ENCODE peak calls at places on chromosomes 5 and 9, in five cellular contexts. One of them, this sample, is unnamed.
A peak's percentile ranks its signal among the peaks of the same experiment; 100 is the strongest.

GRCh38 chr9:137550958-137551655 is 572 bp upstream of the MRPL41 start:
- DNase-seq in GM12865: no peak
- DNase-seq in esophagus squamous epithelium: no peak
- DNase-seq in AG10803: peak; percentile 48
- DNase-seq in mesendoderm: peak; percentile 94
- DNase-seq in this sample: peak; percentile 36

GRCh38 chr9:134360897-134361296 is 34.6 kb downstream of the RXRA start:
- DNase-seq in GM12865: no peak
- DNase-seq in esophagus squamous epithelium: no peak
- DNase-seq in AG10803: peak; percentile 47
- DNase-seq in mesendoderm: no peak
- DNase-seq in this sample: peak; percentile 91

GRCh38 chr5:110342683-110343082 is 383.8 kb downstream of the TMEM232 start:
- DNase-seq in GM12865: no peak
- DNase-seq in esophagus squamous epithelium: no peak
- DNase-seq in AG10803: no peak
- DNase-seq in mesendoderm: no peak
- DNase-seq in this sample: no peak

GRCh38 chr5:177388521-177389052 is 4.4 kb downstream of the SLC34A1 start:
- DNase-seq in GM12865: peak; percentile 59
- DNase-seq in esophagus squamous epithelium: no peak
- DNase-seq in AG10803: no peak
- DNase-seq in mesendoderm: no peak
- DNase-seq in this sample: no peak

GRCh38 chr5:41871866-41872265 is 1.6 kb upstream of the OXCT1 start:
- DNase-seq in GM12865: no peak
- DNase-seq in esophagus squamous epithelium: no peak
- DNase-seq in AG10803: peak; percentile 28
- DNase-seq in mesendoderm: no peak
- DNase-seq in this sample: peak; percentile 64

GRCh38 chr5:36152324-36153298 is 700 bp downstream of the SKP2 start:
- DNase-seq in GM12865: peak; percentile 10
- DNase-seq in esophagus squamous epithelium: no peak
- DNase-seq in AG10803: peak; percentile 52
- DNase-seq in mesendoderm: peak; percentile 46
- DNase-seq in this sample: no peak

GRCh38 chr9:87137718-87138117 is 190.4 kb upstream of the GAS1 start:
- DNase-seq in GM12865: no peak
- DNase-seq in esophagus squamous epithelium: no peak
- DNase-seq in AG10803: no peak
- DNase-seq in mesendoderm: no peak
- DNase-seq in this sample: no peak

GRCh38 chr9:77435688-77436087 is 212.4 kb downstream of the GNA14 start:
- DNase-seq in GM12865: no peak
- DNase-seq in esophagus squamous epithelium: no peak
- DNase-seq in AG10803: peak; percentile 35
- DNase-seq in mesendoderm: peak; percentile 66
- DNase-seq in this sample: no peak

GRCh38 chr9:130199605-130200004 is 27.4 kb downstream of the NCS1 start:
- DNase-seq in GM12865: no peak
- DNase-seq in esophagus squamous epithelium: no peak
- DNase-seq in AG10803: peak; percentile 79
- DNase-seq in mesendoderm: no peak
- DNase-seq in this sample: peak; percentile 74

GRCh38 chr5:18487928-18488480 is 853.7 kb downstream of the TAF11L14 start:
- DNase-seq in GM12865: no peak
- DNase-seq in esophagus squamous epithelium: no peak
- DNase-seq in AG10803: no peak
- DNase-seq in mesendoderm: no peak
- DNase-seq in this sample: no peak

GRCh38 chr5:122051569-122051968 is 26.5 kb downstream of the LOX start:
- DNase-seq in GM12865: no peak
- DNase-seq in esophagus squamous epithelium: no peak
- DNase-seq in AG10803: no peak
- DNase-seq in mesendoderm: no peak
- DNase-seq in this sample: no peak

GRCh38 chr9:125523681-125524080 is 183.3 kb downstream of the MAPKAP1 start:
- DNase-seq in GM12865: no peak
- DNase-seq in esophagus squamous epithelium: no peak
- DNase-seq in AG10803: no peak
- DNase-seq in mesendoderm: no peak
- DNase-seq in this sample: no peak

GRCh38 chr5:113166285-113166684 is 189.7 kb downstream of the DCP2 start:
- DNase-seq in GM12865: no peak
- DNase-seq in esophagus squamous epithelium: no peak
- DNase-seq in AG10803: peak; percentile 53
- DNase-seq in mesendoderm: no peak
- DNase-seq in this sample: no peak

GRCh38 chr5:42840279-42840678 is 28.6 kb upstream of the SELENOP start:
- DNase-seq in GM12865: no peak
- DNase-seq in esophagus squamous epithelium: no peak
- DNase-seq in AG10803: peak; percentile 95
- DNase-seq in mesendoderm: no peak
- DNase-seq in this sample: peak; percentile 53

GRCh38 chr9:133787749-133788015 is 49.5 kb upstream of the SARDH start:
- DNase-seq in GM12865: peak; percentile 87
- DNase-seq in esophagus squamous epithelium: no peak
- DNase-seq in AG10803: no peak
- DNase-seq in mesendoderm: peak; percentile 57
- DNase-seq in this sample: no peak

GRCh38 chr5:142819816-142820215 is 49.6 kb downstream of the ARHGAP26 start:
- DNase-seq in GM12865: no peak
- DNase-seq in esophagus squamous epithelium: no peak
- DNase-seq in AG10803: peak; percentile 25
- DNase-seq in mesendoderm: no peak
- DNase-seq in this sample: no peak

GRCh38 chr9:130570200-130570599 is 9.2 kb upstream of the FUBP3 start:
- DNase-seq in GM12865: no peak
- DNase-seq in esophagus squamous epithelium: no peak
- DNase-seq in AG10803: peak; percentile 16
- DNase-seq in mesendoderm: no peak
- DNase-seq in this sample: no peak

GRCh38 chr9:665296-665695 is 176.2 kb upstream of the DMRT1 start:
- DNase-seq in GM12865: no peak
- DNase-seq in esophagus squamous epithelium: no peak
- DNase-seq in AG10803: no peak
- DNase-seq in mesendoderm: no peak
- DNase-seq in this sample: no peak

GRCh38 chr5:125722550-125722949 is 700.7 kb upstream of the GRAMD2B start:
- DNase-seq in GM12865: no peak
- DNase-seq in esophagus squamous epithelium: no peak
- DNase-seq in AG10803: no peak
- DNase-seq in mesendoderm: no peak
- DNase-seq in this sample: no peak

GRCh38 chr9:134559013-134559412 is 82.6 kb upstream of the COL5A1 start:
- DNase-seq in GM12865: no peak
- DNase-seq in esophagus squamous epithelium: no peak
- DNase-seq in AG10803: no peak
- DNase-seq in mesendoderm: no peak
- DNase-seq in this sample: no peak

GRCh38 chr5:178641711-178642110 is 14.9 kb upstream of the CLK4 start:
- DNase-seq in GM12865: no peak
- DNase-seq in esophagus squamous epithelium: no peak
- DNase-seq in AG10803: no peak
- DNase-seq in mesendoderm: no peak
- DNase-seq in this sample: no peak

GRCh38 chr5:111075520-111075919 is 4.0 kb downstream of the TSLP start:
- DNase-seq in GM12865: no peak
- DNase-seq in esophagus squamous epithelium: no peak
- DNase-seq in AG10803: peak; percentile 94
- DNase-seq in mesendoderm: peak; percentile 11
- DNase-seq in this sample: no peak

GRCh38 chr5:168859471-168859870 is 280.3 kb upstream of the PANK3 start:
- DNase-seq in GM12865: no peak
- DNase-seq in esophagus squamous epithelium: no peak
- DNase-seq in AG10803: no peak
- DNase-seq in mesendoderm: no peak
- DNase-seq in this sample: no peak

GRCh38 chr5:161306354-161306990 is 240.1 kb downstream of the GABRB2 start:
- DNase-seq in GM12865: no peak
- DNase-seq in esophagus squamous epithelium: no peak
- DNase-seq in AG10803: no peak
- DNase-seq in mesendoderm: no peak
- DNase-seq in this sample: no peak

GRCh38 chr5:154393850-154394249 is 51.9 kb upstream of the SAP30L start:
- DNase-seq in GM12865: no peak
- DNase-seq in esophagus squamous epithelium: no peak
- DNase-seq in AG10803: no peak
- DNase-seq in mesendoderm: no peak
- DNase-seq in this sample: no peak

GRCh38 chr5:117893211-117893610 is 1095.1 kb downstream of the DTWD2 start:
- DNase-seq in GM12865: no peak
- DNase-seq in esophagus squamous epithelium: no peak
- DNase-seq in AG10803: no peak
- DNase-seq in mesendoderm: no peak
- DNase-seq in this sample: no peak

GRCh38 chr5:53479656-53480473 is 564 bp upstream of the FST start:
- DNase-seq in GM12865: peak; percentile 30
- DNase-seq in esophagus squamous epithelium: no peak
- DNase-seq in AG10803: peak; percentile 85
- DNase-seq in mesendoderm: peak; percentile 77
- DNase-seq in this sample: peak; percentile 42

GRCh38 chr5:135462304-135462703 is 10.2 kb upstream of the TIFAB start:
- DNase-seq in GM12865: peak; percentile 87
- DNase-seq in esophagus squamous epithelium: no peak
- DNase-seq in AG10803: peak; percentile 42
- DNase-seq in mesendoderm: peak; percentile 98
- DNase-seq in this sample: peak; percentile 30

GRCh38 chr9:78236511-78236950 is 656 bp downstream of the CEP78 start:
- DNase-seq in GM12865: peak; percentile 45
- DNase-seq in esophagus squamous epithelium: no peak
- DNase-seq in AG10803: peak; percentile 2
- DNase-seq in mesendoderm: no peak
- DNase-seq in this sample: no peak

GRCh38 chr9:136539427-136540412 is 6.1 kb downstream of the NOTCH1 start:
- DNase-seq in GM12865: peak; percentile 92
- DNase-seq in esophagus squamous epithelium: peak; percentile 86
- DNase-seq in AG10803: no peak
- DNase-seq in mesendoderm: peak; percentile 79
- DNase-seq in this sample: peak; percentile 64

GRCh38 chr5:119527346-119527745 is 75.0 kb downstream of the HSD17B4 start:
- DNase-seq in GM12865: no peak
- DNase-seq in esophagus squamous epithelium: no peak
- DNase-seq in AG10803: no peak
- DNase-seq in mesendoderm: no peak
- DNase-seq in this sample: no peak

GRCh38 chr5:180098526-180098925 is 27.0 kb upstream of the RNF130 start:
- DNase-seq in GM12865: no peak
- DNase-seq in esophagus squamous epithelium: no peak
- DNase-seq in AG10803: no peak
- DNase-seq in mesendoderm: no peak
- DNase-seq in this sample: no peak

GRCh38 chr5:180098991-180099732 is 27.6 kb upstream of the RNF130 start:
- DNase-seq in GM12865: no peak
- DNase-seq in esophagus squamous epithelium: no peak
- DNase-seq in AG10803: no peak
- DNase-seq in mesendoderm: no peak
- DNase-seq in this sample: no peak

GRCh38 chr5:180101451-180102105 is 30.0 kb upstream of the RNF130 start:
- DNase-seq in GM12865: no peak
- DNase-seq in esophagus squamous epithelium: no peak
- DNase-seq in AG10803: no peak
- DNase-seq in mesendoderm: no peak
- DNase-seq in this sample: no peak

GRCh38 chr5:180100621-180101450 is 29.3 kb upstream of the RNF130 start:
- DNase-seq in GM12865: no peak
- DNase-seq in esophagus squamous epithelium: no peak
- DNase-seq in AG10803: no peak
- DNase-seq in mesendoderm: no peak
- DNase-seq in this sample: no peak

GRCh38 chr5:180099733-180100611 is 28.4 kb upstream of the RNF130 start:
- DNase-seq in GM12865: no peak
- DNase-seq in esophagus squamous epithelium: no peak
- DNase-seq in AG10803: no peak
- DNase-seq in mesendoderm: no peak
- DNase-seq in this sample: no peak
- H3K4me3 ChIP-seq in GM12865: no peak overlapping the region
- H3K4me3 ChIP-seq in esophagus squamous epithelium: no peak overlapping the region
- H3K4me3 ChIP-seq in AG10803: no peak overlapping the region
- H3K4me3 ChIP-seq in mesendoderm: no peak overlapping the region
- H3K4me3 ChIP-seq in this sample: no peak overlapping the region

GRCh38 chr5:147906326-147907095 is at the start of gene C5orf46:
- DNase-seq in GM12865: no peak
- DNase-seq in esophagus squamous epithelium: no peak
- DNase-seq in AG10803: peak; percentile 42
- DNase-seq in mesendoderm: no peak
- DNase-seq in this sample: no peak
- H3K4me3 ChIP-seq in GM12865: no peak within 1 kb of the TSS
- H3K4me3 ChIP-seq in esophagus squamous epithelium: no peak within 1 kb of the TSS
- H3K4me3 ChIP-seq in AG10803: no peak within 1 kb of the TSS
- H3K4me3 ChIP-seq in mesendoderm: no peak within 1 kb of the TSS
- H3K4me3 ChIP-seq in this sample: no peak within 1 kb of the TSS

GRCh38 chr5:17227868-17228267 is 10.4 kb downstream of the BASP1 start:
- DNase-seq in GM12865: no peak
- DNase-seq in esophagus squamous epithelium: no peak
- DNase-seq in AG10803: no peak
- DNase-seq in mesendoderm: no peak
- DNase-seq in this sample: no peak
- H3K4me3 ChIP-seq in GM12865: peak overlapping the region; percentile 42
- H3K4me3 ChIP-seq in esophagus squamous epithelium: no peak overlapping the region
- H3K4me3 ChIP-seq in AG10803: no peak overlapping the region
- H3K4me3 ChIP-seq in mesendoderm: no peak overlapping the region
- H3K4me3 ChIP-seq in this sample: no peak overlapping the region

GRCh38 chr5:7815757-7816534 is 35.0 kb downstream of the CFAP90 start:
- DNase-seq in GM12865: peak; percentile 74
- DNase-seq in esophagus squamous epithelium: no peak
- DNase-seq in AG10803: peak; percentile 53
- DNase-seq in mesendoderm: peak; percentile 98
- DNase-seq in this sample: peak; percentile 73

GRCh38 chr5:7813576-7813975 is 37.4 kb downstream of the CFAP90 start:
- DNase-seq in GM12865: no peak
- DNase-seq in esophagus squamous epithelium: no peak
- DNase-seq in AG10803: no peak
- DNase-seq in mesendoderm: no peak
- DNase-seq in this sample: no peak

GRCh38 chr5:7814816-7815215 is 36.1 kb downstream of the CFAP90 start:
- DNase-seq in GM12865: no peak
- DNase-seq in esophagus squamous epithelium: no peak
- DNase-seq in AG10803: no peak
- DNase-seq in mesendoderm: peak; percentile 22
- DNase-seq in this sample: no peak

GRCh38 chr5:7811715-7812114 is 39.2 kb downstream of the CFAP90 start:
- DNase-seq in GM12865: no peak
- DNase-seq in esophagus squamous epithelium: no peak
- DNase-seq in AG10803: no peak
- DNase-seq in mesendoderm: no peak
- DNase-seq in this sample: peak; percentile 16

DNA sequence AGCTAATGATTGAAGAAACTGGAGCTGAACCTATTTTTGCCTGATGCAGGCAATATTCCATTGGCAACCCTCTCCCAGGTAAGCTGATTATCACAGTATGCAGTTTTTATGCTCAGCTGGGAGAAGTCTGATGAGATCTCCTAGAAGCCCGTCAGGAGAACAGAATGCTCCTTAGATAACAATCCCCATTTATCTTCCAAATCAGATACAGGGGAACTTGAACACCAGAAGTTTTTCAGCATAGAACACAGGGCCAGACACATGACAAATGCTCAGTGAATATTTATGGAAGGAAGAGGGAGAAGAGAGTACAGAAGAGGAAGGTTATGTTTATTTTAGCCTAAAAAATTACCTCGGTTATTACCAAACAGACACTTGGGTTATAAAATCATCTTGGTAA is 37.9 kb downstream of the CFAP90 start:
- DNase-seq in GM12865: no peak
- DNase-seq in esophagus squamous epithelium: no peak
- DNase-seq in AG10803: no peak
- DNase-seq in mesendoderm: no peak
- DNase-seq in this sample: no peak
- H3K4me3 ChIP-seq in GM12865: no peak overlapping the region
- H3K4me3 ChIP-seq in esophagus squamous epithelium: no peak overlapping the region
- H3K4me3 ChIP-seq in AG10803: no peak overlapping the region
- H3K4me3 ChIP-seq in mesendoderm: no peak overlapping the region
- H3K4me3 ChIP-seq in this sample: no peak overlapping the region

This sample was measured in prostate gland.